ENCODE peak calls at places on chromosome 21, in six cellular contexts. P is ACHN; M is CD8-positive, alpha-beta memory T cell; K is NCI-H1105; H is NCI-H1694 treated with DMSO at 0.1 percent for 48 hours; Y is heart left ventricle. E is an unnamed sample.

GRCh38 chr21:26554365-26554764 is 18.7 kb downstream of the CYYR1 start:
- DNase-seq in K (no peak), M (no peak), P (no peak), H (no peak), Y (no peak), E (no peak)

GRCh38 chr21:42684109-42684916 is 30.9 kb downstream of the PDE9A start:
- DNase-seq in M (no peak), Y (no peak), P (no peak), H (no peak), K (peak), E (peak)

GRCh38 chr21:14321042-14321441 is 61.9 kb downstream of the HSPA13 start:
- DNase-seq in M (no peak), K (no peak), P (peak), Y (no peak), H (no peak), E (no peak)

GRCh38 chr21:39444406-39445145 is 1.0 kb downstream of the LCA5L start:
- DNase-seq in Y (no peak), P (peak), M (no peak), H (no peak), K (no peak), E (peak)

GRCh38 chr21:34703566-34703965 is 34.8 kb downstream of the CLIC6 start:
- DNase-seq in H (no peak), M (no peak), Y (no peak), K (no peak), P (no peak), E (no peak)

GRCh38 chr21:38806153-38806941 is 618 bp downstream of the ETS2 start:
- DNase-seq in H (no peak), M (peak), K (peak), Y (peak), P (no peak), E (no peak)

GRCh38 chr21:29378814-29379213 is 80.1 kb downstream of the BACH1 start:
- DNase-seq in P (no peak), Y (no peak), H (no peak), K (no peak), M (no peak), E (no peak)

GRCh38 chr21:45430521-45431501 is 25.8 kb downstream of the COL18A1 start:
- DNase-seq in M (no peak), H (no peak), K (no peak), P (no peak), Y (no peak), E (no peak)

GRCh38 chr21:33844104-33844889 is 71.3 kb downstream of the ATP5PO start:
- DNase-seq in H (no peak), P (no peak), M (no peak), K (no peak), Y (peak), E (no peak)

GRCh38 chr21:39687069-39687468 is 57.9 kb upstream of the IGSF5 start:
- DNase-seq in P (no peak), Y (no peak), H (no peak), M (no peak), K (no peak), E (no peak)

GRCh38 chr21:46033410-46034404 is 52.1 kb downstream of the COL6A1 start:
- DNase-seq in K (no peak), Y (no peak), M (no peak), P (no peak), H (no peak), E (no peak)

GRCh38 chr21:39141502-39141901 is 41.7 kb downstream of the PSMG1 start:
- DNase-seq in K (no peak), H (peak), P (no peak), M (no peak), Y (no peak), E (peak)

GRCh38 chr21:33069243-33069642 is 698 bp upstream of the OLIG1 start:
- DNase-seq in H (no peak), K (no peak), Y (no peak), P (no peak), M (no peak), E (no peak)

GRCh38 chr21:42550817-42551216 is 37.2 kb downstream of the SLC37A1 start:
- DNase-seq in H (no peak), K (no peak), M (no peak), Y (no peak), P (no peak), E (no peak)

GRCh38 chr21:15121655-15122120 is 56.9 kb upstream of the NRIP1 start:
- DNase-seq in Y (peak), K (no peak), P (no peak), H (no peak), M (no peak), E (no peak)

GRCh38 chr21:31293986-31294385 is 50.1 kb downstream of the TIAM1 start:
- DNase-seq in P (peak), M (no peak), H (no peak), K (no peak), Y (no peak), E (no peak)

GRCh38 chr21:34054259-34054658 is 19.1 kb upstream of the MRPS6 start:
- DNase-seq in M (no peak), K (no peak), H (no peak), Y (no peak), P (no peak), E (no peak)

GRCh38 chr21:33406493-33406892 is 3.3 kb downstream of the IFNGR2 start:
- DNase-seq in P (no peak), Y (no peak), M (no peak), K (no peak), H (no peak), E (no peak)

GRCh38 chr21:15837603-15838002 is 107.8 kb downstream of the USP25 start:
- DNase-seq in P (no peak), M (no peak), H (no peak), K (no peak), Y (no peak), E (no peak)

GRCh38 chr21:14114251-14114650 is 96.5 kb downstream of the LIPI start:
- DNase-seq in K (peak), H (no peak), Y (no peak), M (no peak), P (no peak), E (no peak)

GRCh38 chr21:46340998-46341397 is 17.0 kb downstream of the PCNT start:
- DNase-seq in M (no peak), H (no peak), K (no peak), P (no peak), Y (no peak), E (no peak)

GRCh38 chr21:25983745-25984144 is 186.8 kb downstream of the APP start:
- DNase-seq in P (no peak), Y (no peak), H (no peak), K (no peak), M (no peak), E (no peak)

GRCh38 chr21:46097826-46098286 is at the start of gene COL6A2:
- DNase-seq in Y (peak), H (no peak), K (peak), P (peak), M (peak), E (no peak)

GRCh38 chr21:29196021-29196663 is 65.7 kb downstream of the MAP3K7CL start:
- DNase-seq in H (no peak), P (peak), M (no peak), Y (no peak), K (no peak), E (no peak)

GRCh38 chr21:36422279-36423098 is 37.3 kb downstream of the CHAF1B start:
- DNase-seq in M (no peak), P (peak), Y (peak), H (peak), K (no peak), E (peak)

GRCh38 chr21:45971487-45972352 is 9.8 kb upstream of the COL6A1 start:
- DNase-seq in P (no peak), H (no peak), K (no peak), Y (peak), M (no peak), E (no peak)

GRCh38 chr21:34889537-34890257 is 159.4 kb downstream of the RUNX1 start:
- DNase-seq in M (peak), Y (peak), K (peak), P (peak), H (peak), E (peak)

GRCh38 chr21:27134513-27134912 is 167.6 kb upstream of the ADAMTS5 start:
- DNase-seq in Y (no peak), M (no peak), P (no peak), H (peak), K (no peak), E (peak)